ENCODE peak calls at places on chromosome 6, in ten cellular contexts. O is NB4; A is body of pancreas; Z is iPS-NIHi11; U is cerebellar cortex; K is activated B cell treated with CpG ODN at 0.5 μM for 24 hours; F is A549; D is T-helper 2 cell; Q is stimulated activated CD4-positive, alpha-beta T cell treated with anti-CD3 and anti-CD28 coated beads, Interleukin-4, amount 100 ng/mL, for 1 hour; W is neural crest cell. G is an unnamed sample.

GRCh38 chr6:20302702-20303251 is 90.5 kb upstream of the MBOAT1 start:
- DNase-seq in Q (no peak), A (no peak), F (no peak), W (no peak), U (no peak), K (no peak), O (no peak), D (no peak), Z (no peak), G (no peak)

GRCh38 chr6:153023977-153024376 is 21.5 kb upstream of the MTRF1L start:
- DNase-seq in W (no peak), Q (no peak), D (no peak), Z (no peak), A (no peak), K (no peak), O (no peak), U (no peak), F (no peak), G (no peak)

GRCh38 chr6:33745558-33745957 is 1.1 kb downstream of the IP6K3 start:
- DNase-seq in O (no peak), W (no peak), K (no peak), D (no peak), A (no peak), U (no peak), Z (no peak), F (no peak), Q (no peak), G (no peak)

GRCh38 chr6:388202-388903 is 3.2 kb upstream of the IRF4 start:
- DNase-seq in Q (no peak), F (no peak), W (no peak), K (no peak), A (no peak), O (peak; percentile 73), Z (no peak), U (no peak), D (no peak), G (no peak)

GRCh38 chr6:166058064-166058739 is 109.4 kb downstream of the TBXT start:
- DNase-seq in O (no peak), A (peak; percentile 66), Q (no peak), W (no peak), U (peak; percentile 71), Z (no peak), D (no peak), K (no peak), F (no peak), G (no peak)

GRCh38 chr6:157669747-157670216 is 153.3 kb upstream of the SNX9 start:
- DNase-seq in Z (peak; percentile 84), F (peak; percentile 38), U (peak; percentile 16), Q (peak; percentile 13), K (no peak), O (peak; percentile 86), D (no peak), W (peak; percentile 46), A (peak; percentile 49), G (peak; percentile 69)

GRCh38 chr6:148758492-148758891 is 11.7 kb downstream of the UST start:
- DNase-seq in U (no peak), F (no peak), O (peak; percentile 88), K (peak; percentile 41), W (no peak), D (no peak), Q (no peak), Z (no peak), A (no peak), G (no peak)

GRCh38 chr6:26304213-26305096 is 60.5 kb upstream of the BTN3A2 start:
- DNase-seq in U (no peak), W (no peak), Z (no peak), A (peak; percentile 20), D (no peak), O (peak; percentile 85), K (no peak), F (no peak), Q (no peak), G (peak; percentile 37)

GRCh38 chr6:49087372-49087771 is 375.7 kb downstream of the MMUT start:
- DNase-seq in U (no peak), A (no peak), Q (no peak), O (no peak), F (no peak), D (no peak), K (no peak), W (no peak), Z (no peak), G (no peak)

GRCh38 chr6:63685453-63686379 is 50.1 kb downstream of the PHF3 start:
- DNase-seq in K (no peak), D (no peak), W (no peak), Z (no peak), A (no peak), Q (no peak), U (no peak), F (no peak), O (no peak), G (no peak)

GRCh38 chr6:148109732-148110131 is 232.9 kb upstream of the SASH1 start:
- DNase-seq in K (no peak), Z (peak; percentile 17), F (no peak), Q (no peak), D (no peak), A (peak; percentile 25), O (no peak), W (no peak), U (peak; percentile 5), G (no peak)

GRCh38 chr6:154683756-154684523 is 49.3 kb upstream of the SCAF8 start:
- DNase-seq in Z (no peak), D (no peak), W (no peak), A (no peak), K (no peak), U (no peak), Q (no peak), O (peak; percentile 54), F (no peak), G (no peak)

GRCh38 chr6:101003075-101003474 is 121.9 kb upstream of the ASCC3 start:
- DNase-seq in Q (no peak), Z (no peak), F (no peak), D (no peak), K (no peak), O (no peak), U (no peak), A (no peak), W (no peak), G (no peak)

GRCh38 chr6:110859335-110859792 is 15.2 kb upstream of the AMD1 start:
- DNase-seq in W (no peak), U (no peak), Q (no peak), Z (no peak), O (peak; percentile 91), A (no peak), F (no peak), D (no peak), K (no peak), G (no peak)

GRCh38 chr6:138197570-138197969 is 20.7 kb downstream of the PBOV1 start:
- DNase-seq in O (no peak), W (no peak), D (no peak), F (no peak), Q (no peak), Z (no peak), U (no peak), A (no peak), K (no peak), G (no peak)

GRCh38 chr6:150444308-150444707 is 75.5 kb downstream of the IYD start:
- DNase-seq in Z (no peak), K (no peak), D (no peak), A (no peak), F (no peak), W (no peak), Q (no peak), O (no peak), U (no peak), G (no peak)

GRCh38 chr6:85641522-85641915 is 1.2 kb downstream of the SYNCRIP start:
- DNase-seq in F (no peak), U (no peak), Z (no peak), O (no peak), Q (no peak), A (peak; percentile 15), D (no peak), K (no peak), W (no peak), G (no peak)

GRCh38 chr6:11613858-11614257 is 76.3 kb downstream of the TMEM170B start:
- DNase-seq in Q (no peak), D (no peak), U (no peak), Z (no peak), O (no peak), W (no peak), F (peak; percentile 8), K (no peak), A (no peak), G (no peak)

GRCh38 chr6:137492771-137493217 is 1.4 kb downstream of the OLIG3 start:
- DNase-seq in W (no peak), Q (no peak), O (no peak), D (no peak), K (no peak), A (no peak), Z (no peak), U (no peak), F (no peak), G (no peak)

GRCh38 chr6:138948028-138948427 is 40.0 kb downstream of the REPS1 start:
- DNase-seq in Q (no peak), W (no peak), D (no peak), F (no peak), U (no peak), Z (no peak), K (no peak), O (no peak), A (no peak), G (no peak)

GRCh38 chr6:137832110-137832509 is 34.9 kb upstream of the TNFAIP3 start:
- DNase-seq in Q (no peak), A (no peak), W (no peak), F (peak; percentile 15), Z (no peak), O (peak; percentile 96), K (no peak), U (no peak), D (no peak), G (no peak)